ENCODE peak calls at places on chromosomes 13 and 19, in five cellular contexts. E is GM12891, I is HepG2, C is K562, Q is GM12878. L is an unnamed sample.

GRCh38 chr19:45331411-45331810 is 8.7 kb upstream of the CKM start:
- DNase-seq in Q (no peak), C (no peak), I (peak), E (no peak), L (no peak)

GRCh38 chr13:22828081-22828480 is 352.7 kb upstream of the SGCG start:
- DNase-seq in I (no peak), Q (no peak), E (no peak), C (peak), L (no peak)

GRCh38 chr13:74290324-74290773 is 156.1 kb upstream of the KLF12 start:
- DNase-seq in I (peak), Q (no peak), E (no peak), C (no peak), L (no peak)

GRCh38 chr13:111850458-111850857 is 216.5 kb upstream of the SOX1 start:
- DNase-seq in C (no peak), Q (no peak), I (no peak), E (no peak), L (peak)

GRCh38 chr13:34464011-34464410 is 478.1 kb upstream of the NBEA start:
- DNase-seq in C (no peak), I (no peak), E (no peak), Q (no peak), L (no peak)

GRCh38 chr13:65907656-65908441 is 1322.3 kb downstream of the PCDH9 start:
- DNase-seq in I (no peak), Q (no peak), E (no peak), C (no peak), L (no peak)

GRCh38 chr13:74919914-74920313 is 562.1 kb downstream of the TBC1D4 start:
- DNase-seq in I (no peak), Q (no peak), E (no peak), C (peak), L (no peak)

GRCh38 chr19:47438793-47439220 is 19.5 kb upstream of the MEIS3 start:
- DNase-seq in C (no peak), I (no peak), Q (no peak), E (no peak), L (no peak)

GRCh38 chr19:18009412-18010066 is 1.6 kb downstream of the ARRDC2 start:
- DNase-seq in Q (no peak), C (no peak), E (no peak), I (peak), L (no peak)

GRCh38 chr13:91714726-91715334 is 316.4 kb downstream of the GPC5 start:
- DNase-seq in Q (no peak), C (no peak), I (no peak), E (no peak), L (no peak)

GRCh38 chr13:110070511-110071120 is 236.3 kb downstream of the COL4A1 start:
- DNase-seq in Q (no peak), C (no peak), I (no peak), E (no peak), L (no peak)

GRCh38 chr19:15288146-15288963 is 44.0 kb downstream of the BRD4 start:
- DNase-seq in C (no peak), I (no peak), Q (no peak), E (no peak), L (no peak)

GRCh38 chr19:40280608-40281221 is 4.4 kb downstream of the AKT2 start:
- DNase-seq in I (no peak), Q (no peak), E (no peak), C (no peak), L (no peak)

DNA sequence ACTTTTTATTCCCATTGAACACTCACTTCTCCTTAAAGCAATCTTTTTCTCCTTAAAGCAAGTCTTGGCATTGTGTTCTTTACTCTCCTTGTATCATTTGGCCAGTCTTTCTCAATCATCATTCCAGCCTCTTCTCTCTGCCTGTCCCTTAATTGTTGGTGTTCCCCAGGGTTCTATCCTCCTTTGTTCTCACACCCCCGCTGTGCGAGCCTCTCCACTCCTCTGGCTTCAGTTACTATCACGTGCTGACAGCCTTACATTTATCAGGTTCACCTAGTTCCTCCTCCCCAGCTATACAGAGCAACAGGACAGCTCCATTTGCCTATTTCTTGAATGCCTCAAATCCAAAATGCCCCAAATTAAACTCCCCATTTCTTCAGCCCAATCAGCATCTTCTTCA is 24.6 kb downstream of the CYSLTR2 start:
- DNase-seq in Q (no peak), C (no peak), I (no peak), E (no peak), L (no peak)
- TF ChIP-seq TAF1 in Q (no peak), C (no peak), I (no peak), E (no peak), L (no peak)

DNA sequence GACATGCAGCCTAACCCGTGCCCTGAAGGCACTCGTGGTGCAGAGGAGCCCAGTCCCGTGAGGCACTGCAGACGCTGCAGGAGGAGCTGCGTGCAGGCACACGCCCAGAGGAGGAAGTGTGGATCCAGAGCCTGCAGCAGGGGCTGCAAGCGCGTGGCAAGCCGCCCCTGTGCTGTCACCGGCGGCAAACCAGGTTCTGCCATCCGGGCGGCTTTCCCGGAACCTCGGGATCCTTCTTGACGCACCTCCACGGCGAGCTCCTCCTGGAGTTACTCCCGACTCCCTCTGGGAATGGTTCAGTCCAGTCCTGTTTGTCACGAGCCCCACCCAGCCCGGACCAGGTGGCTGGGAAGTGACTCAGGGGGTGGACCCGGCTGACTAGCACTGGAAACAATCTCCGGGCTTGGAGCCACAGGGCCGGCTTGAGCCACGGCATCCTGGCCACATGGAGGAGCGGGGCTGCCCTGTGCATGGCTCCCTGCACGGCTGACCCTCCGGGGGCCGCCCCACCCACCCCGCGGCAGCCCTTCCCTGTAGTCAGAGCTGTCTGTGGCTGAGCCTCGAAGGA is 10.2 kb downstream of the DPP9 start:
- DNase-seq in I (no peak), C (no peak), Q (no peak), E (no peak), L (no peak)
- TF ChIP-seq TAF1 in I (no peak), C (no peak), Q (no peak), E (no peak), L (no peak)

GRCh38 chr13:43021926-43022670 is 1.3 kb upstream of the DNAJC15 start:
- DNase-seq in E (no peak), Q (no peak), C (no peak), I (no peak), L (no peak)

GRCh38 chr13:43020794-43021193 is 2.6 kb upstream of the DNAJC15 start:
- DNase-seq in I (no peak), Q (no peak), C (no peak), E (no peak), L (no peak)

GRCh38 chr13:43019811-43020210 is 3.6 kb upstream of the DNAJC15 start:
- DNase-seq in I (no peak), Q (no peak), E (no peak), C (no peak), L (no peak)

GRCh38 chr13:43014162-43014561 is 9.2 kb upstream of the DNAJC15 start:
- DNase-seq in E (no peak), C (no peak), Q (no peak), I (no peak), L (no peak)

DNA sequence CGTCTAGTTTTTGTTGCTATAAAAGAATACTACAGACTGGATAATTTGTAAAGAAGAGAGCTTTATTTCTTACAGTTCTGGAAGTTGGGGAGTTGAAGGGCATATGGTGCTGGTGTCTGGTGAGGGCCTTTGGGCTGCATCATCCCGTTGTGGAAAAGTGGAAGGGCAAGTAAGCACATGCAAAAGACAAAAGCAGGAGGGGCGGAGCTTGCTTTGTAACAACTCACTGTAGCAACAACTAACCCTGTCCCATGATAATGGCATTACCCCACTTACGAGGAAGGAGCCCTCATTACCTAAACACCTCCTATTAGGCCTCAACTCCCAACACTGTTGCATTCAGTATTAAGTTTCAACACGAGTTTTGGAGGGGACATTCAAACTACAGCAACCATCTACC is 7.2 kb upstream of the DNAJC15 start:
- DNase-seq in E (no peak), Q (no peak), I (no peak), C (no peak), L (no peak)
- TF ChIP-seq TAF1 in E (no peak), Q (no peak), I (no peak), C (no peak), L (no peak)

GRCh38 chr13:105591308-105591707 is 944.2 kb downstream of the EFNB2 start:
- DNase-seq in E (no peak), Q (no peak), C (no peak), I (no peak), L (no peak)

GRCh38 chr13:105587786-105588185 is 947.7 kb downstream of the EFNB2 start:
- DNase-seq in C (no peak), E (no peak), Q (no peak), I (no peak), L (no peak)
- TF ChIP-seq TAF1 in C (no peak), E (no peak), Q (no peak), I (no peak), L (no peak)

GRCh38 chr19:53576941-53577653 is 39.2 kb downstream of the ZNF331 start:
- DNase-seq in I (no peak), Q (no peak), C (no peak), E (no peak), L (no peak)

GRCh38 chr19:53571339-53571738 is 33.4 kb downstream of the ZNF331 start:
- DNase-seq in I (no peak), Q (no peak), E (no peak), C (no peak), L (no peak)
- TF ChIP-seq TAF1 in I (no peak), Q (no peak), E (no peak), C (no peak), L (no peak)

DNA sequence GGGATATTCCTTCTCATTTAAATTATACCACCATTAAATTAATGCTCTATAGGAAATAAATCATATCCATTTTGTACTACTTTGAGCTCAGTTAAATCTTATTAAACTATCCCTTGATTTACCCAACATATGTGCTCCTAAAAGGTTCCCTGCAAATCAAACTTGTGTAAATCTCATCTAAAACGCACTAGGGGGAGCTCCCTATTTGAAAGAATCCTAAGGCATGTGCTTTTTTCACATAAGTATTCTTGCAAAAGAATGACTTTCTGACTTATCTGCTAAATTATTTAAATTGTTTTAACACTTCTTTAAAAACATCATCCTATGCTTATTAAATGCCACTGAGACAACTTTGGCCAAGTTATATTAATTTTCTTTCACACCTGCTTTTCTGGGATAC is 7.9 kb downstream of the INTS6 start:
- DNase-seq in Q (no peak), I (no peak), E (no peak), C (no peak), L (no peak)
- TF ChIP-seq TAF1 in Q (no peak), I (no peak), E (no peak), C (no peak), L (no peak)

DNA sequence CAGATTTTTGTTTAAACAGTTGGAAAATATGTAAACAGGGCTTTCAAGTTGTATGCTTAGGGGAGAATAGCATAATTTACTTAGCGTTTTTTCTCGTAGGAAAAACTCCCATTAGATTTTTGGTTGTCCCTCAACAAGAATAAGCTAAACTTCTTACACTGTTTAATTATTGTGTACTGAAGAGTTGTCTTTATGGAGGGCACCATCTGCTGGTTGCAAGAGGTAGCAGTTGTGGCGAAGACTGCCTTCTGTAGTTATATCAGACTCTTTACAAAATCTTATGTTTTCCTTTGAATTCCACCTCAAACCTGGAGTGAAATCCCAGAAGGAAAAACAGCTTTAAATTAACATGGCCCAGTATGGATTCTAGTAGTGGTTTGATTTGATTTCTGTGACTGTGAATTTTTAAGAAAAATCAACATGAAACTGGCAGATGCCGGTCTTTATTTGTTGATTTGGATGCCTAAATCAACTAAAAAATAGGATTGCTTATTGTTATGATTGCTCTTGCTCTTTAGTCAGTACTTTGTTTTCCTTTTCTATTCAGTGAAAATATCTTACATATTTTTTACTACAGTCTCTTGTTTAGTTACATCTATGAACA is 53.4 kb downstream of the PDS5B start:
- DNase-seq in C (peak), I (peak), Q (peak), E (peak), L (no peak)
- TF ChIP-seq TAF1 in C (no peak), I (no peak), Q (no peak), E (no peak), L (no peak)

L was measured in H1.